ENCODE peak calls at places on chromosomes 12 and 14, in seven cellular contexts. C is GM23338; F is Right ventricle myocardium superior; O is heart right ventricle; H is SK-N-SH treated with all-trans-retinoic acid at 6 μM for 48 hours; G is activated T-helper 17 cell treated with anti-CD3 and anti-CD28 coated beads, Interleukin-2, amount 50 U/mL, for 72 hours; R is central memory CD8-positive, alpha-beta T cell. M is an unnamed sample.
A peak's percentile ranks its signal among the peaks of the same experiment; 100 is the strongest.

GRCh38 chr14:36971263-36971855 is 201.0 kb downstream of the SLC25A21 start:
- ATAC-seq in C (no peak), F (no peak), G (no peak), O (no peak), R (no peak), H (no peak), M (no peak)

GRCh38 chr12:9248435-9248834 is 40.2 kb upstream of the PZP start:
- ATAC-seq in H (no peak), R (no peak), C (no peak), O (no peak), F (no peak), G (no peak), M (no peak)

GRCh38 chr12:27552886-27553560 is 29.0 kb downstream of the PPFIBP1 start:
- ATAC-seq in G (peak; percentile 45), O (no peak), H (no peak), R (no peak), C (no peak), F (no peak), M (no peak)

GRCh38 chr12:12550277-12550676 is 12.4 kb downstream of the DUSP16 start:
- ATAC-seq in O (no peak), G (peak; percentile 52), H (no peak), F (no peak), C (no peak), R (no peak), M (no peak)

GRCh38 chr12:124188561-124189405 is 106.1 kb upstream of the RFLNA start:
- ATAC-seq in C (peak; percentile 26), G (no peak), O (peak; percentile 81), F (peak; percentile 38), H (no peak), R (no peak), M (no peak)

GRCh38 chr12:102702447-102703114 is 214.5 kb downstream of the PAH start:
- ATAC-seq in R (no peak), G (no peak), F (peak; percentile 53), O (peak; percentile 49), H (peak; percentile 85), C (peak; percentile 45), M (no peak)

GRCh38 chr12:3255071-3255470 is 177.9 kb downstream of the TSPAN9 start:
- ATAC-seq in H (no peak), F (peak; percentile 26), C (no peak), R (no peak), O (peak; percentile 14), G (no peak), M (no peak)

GRCh38 chr14:93086441-93087055 is 29.2 kb downstream of the ITPK1 start:
- ATAC-seq in F (peak; percentile 51), H (no peak), G (peak; percentile 79), O (no peak), C (peak; percentile 27), R (no peak), M (no peak)

GRCh38 chr14:73718742-73719251 is 4.6 kb upstream of the PNMA1 start:
- ATAC-seq in H (no peak), C (peak; percentile 38), G (no peak), O (no peak), R (no peak), F (no peak), M (peak; percentile 24)

GRCh38 chr12:71392521-71393145 is 47.0 kb upstream of the LGR5 start:
- ATAC-seq in F (peak; percentile 53), G (peak; percentile 50), C (peak; percentile 90), O (peak; percentile 76), H (peak; percentile 96), R (no peak), M (no peak)

M was measured in gastroesophageal sphincter.